ENCODE peak calls at places on chromosome 4, in four cellular contexts. W, B, X and E are unnamed samples.

GRCh38 chr4:141021397-141022194 is 111.7 kb downstream of the RNF150 start:
- DNase-seq in W (no peak), B (no peak), X (no peak), E (no peak)

GRCh38 chr4:3725936-3726895 is 40.0 kb upstream of the ADRA2C start:
- DNase-seq in X (no peak), W (no peak), B (no peak), E (no peak)

GRCh38 chr4:90842960-90843359 is 715.8 kb downstream of the CCSER1 start:
- DNase-seq in X (no peak), W (no peak), B (peak; percentile 85), E (no peak)

GRCh38 chr4:110641218-110641617 is 18.3 kb upstream of the PITX2 start:
- DNase-seq in X (no peak), W (no peak), B (no peak), E (no peak)

GRCh38 chr4:70505152-70505748 is 13.1 kb upstream of the AMTN start:
- DNase-seq in X (peak; percentile 42), B (peak; percentile 38), W (peak; percentile 54), E (peak; percentile 43)

GRCh38 chr4:17580969-17581368 is 4.0 kb downstream of the LAP3 start:
- DNase-seq in B (no peak), W (no peak), X (no peak), E (no peak)

GRCh38 chr4:48780867-48781219 is 764 bp upstream of the FRYL start:
- DNase-seq in B (peak; percentile 31), X (no peak), W (no peak), E (peak; percentile 9)

GRCh38 chr4:17064959-17065358 is 166.5 kb upstream of the LDB2 start:
- DNase-seq in W (no peak), B (no peak), X (no peak), E (no peak)

GRCh38 chr4:40739347-40739746 is 10.4 kb upstream of the NSUN7 start:
- DNase-seq in X (no peak), W (no peak), B (no peak), E (no peak)

GRCh38 chr4:153023692-153024394 is 87.7 kb downstream of the FHDC1 start:
- DNase-seq in B (no peak), W (peak; percentile 65), X (no peak), E (no peak)

GRCh38 chr4:51907001-51907669 is 64.2 kb downstream of the DCUN1D4 start:
- DNase-seq in X (no peak), B (no peak), W (no peak), E (no peak)

GRCh38 chr4:83252782-83253405 is 31.7 kb downstream of the COQ2 start:
- DNase-seq in W (peak; percentile 66), X (peak; percentile 54), B (peak; percentile 55), E (peak; percentile 36)

GRCh38 chr4:20916106-20916505 is 215.8 kb downstream of the PACRGL start:
- DNase-seq in X (no peak), W (no peak), B (no peak), E (no peak)

GRCh38 chr4:149896428-149896827 is 80.8 kb upstream of the IQCM start:
- DNase-seq in X (peak; percentile 13), B (no peak), W (no peak), E (no peak)

GRCh38 chr4:146033149-146033548 is 94.5 kb upstream of the ZNF827 start:
- DNase-seq in X (no peak), B (peak; percentile 6), W (no peak), E (no peak)

GRCh38 chr4:163651761-163652160 is 157.3 kb downstream of the TMA16 start:
- DNase-seq in X (no peak), B (no peak), W (no peak), E (no peak)

GRCh38 chr4:6963139-6963611 is 53.5 kb downstream of the TBC1D14 start:
- DNase-seq in X (no peak), W (no peak), B (peak; percentile 48), E (no peak)

GRCh38 chr4:22692736-22693135 is at the start of gene GBA3:
- DNase-seq in B (no peak), X (no peak), W (no peak), E (no peak)

GRCh38 chr4:69044247-69044646 is 52.0 kb upstream of the UGT2B7 start:
- DNase-seq in X (no peak), W (no peak), B (no peak), E (no peak)

GRCh38 chr4:53321151-53321987 is 44.5 kb downstream of the SCFD2 start:
- DNase-seq in B (no peak), X (peak; percentile 26), W (no peak), E (no peak)

GRCh38 chr4:183903021-183903760 is 1.9 kb upstream of the STOX2 start:
- DNase-seq in W (no peak), B (no peak), X (no peak), E (no peak)

GRCh38 chr4:183348136-183348535 is 25.9 kb upstream of the CLDN24 start:
- DNase-seq in B (no peak), W (no peak), X (no peak), E (no peak)

GRCh38 chr4:129218355-129218754 is 122.4 kb downstream of the C4orf33 start:
- DNase-seq in X (no peak), B (no peak), W (no peak), E (no peak)

GRCh38 chr4:129223955-129224354 is 128.0 kb downstream of the C4orf33 start:
- DNase-seq in X (no peak), W (no peak), B (no peak), E (peak; percentile 15)

GRCh38 chr4:129218897-129219296 is 122.9 kb downstream of the C4orf33 start:
- DNase-seq in X (no peak), W (no peak), B (no peak), E (no peak)

GRCh38 chr4:129220254-129220653 is 124.3 kb downstream of the C4orf33 start:
- DNase-seq in B (no peak), X (no peak), W (no peak), E (no peak)
- TF ChIP-seq ELF1 in B (no peak), X (no peak), W (no peak), E (no peak)

GRCh38 chr4:14888790-14889189 is 113.5 kb upstream of the CPEB2 start:
- DNase-seq in W (no peak), X (no peak), B (no peak), E (no peak)
- TF ChIP-seq ELF1 in W (no peak), X (no peak), B (no peak), E (no peak)

GRCh38 chr4:144611850-144612249 is 34.1 kb upstream of the HHIP start:
- DNase-seq in B (peak; percentile 1), X (peak; percentile 26), W (peak; percentile 28), E (peak; percentile 25)
- TF ChIP-seq ELF1 in B (no peak), X (no peak), W (no peak), E (no peak)

DNA sequence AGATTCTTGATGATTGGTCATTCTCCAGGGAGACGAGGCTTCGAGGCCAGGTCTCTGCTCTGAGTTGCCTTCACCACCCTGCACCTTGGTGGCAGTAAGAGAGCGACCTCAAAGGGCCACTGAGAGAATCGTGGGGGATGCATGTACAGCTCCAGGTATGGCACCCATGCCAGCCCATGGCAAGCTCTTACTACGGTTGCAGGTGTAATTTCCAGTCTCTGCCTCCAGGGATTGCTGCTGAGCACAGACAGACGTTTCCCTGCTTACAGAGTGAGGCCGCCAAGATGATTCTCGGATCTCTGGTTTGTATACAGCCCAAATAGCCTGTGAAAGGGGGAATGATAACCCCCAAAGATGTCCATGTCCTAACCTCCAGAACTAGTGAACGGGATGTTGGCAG is 16.3 kb upstream of the DRD5 start:
- DNase-seq in W (no peak), B (peak; percentile 15), X (peak; percentile 31), E (peak; percentile 23)
- TF ChIP-seq ELF1 in W (no peak), B (no peak), X (no peak), E (no peak)

GRCh38 chr4:98643760-98644159 is 14.7 kb downstream of the TSPAN5 start:
- DNase-seq in B (no peak), X (no peak), W (no peak), E (no peak)
- TF ChIP-seq ELF1 in B (no peak), X (no peak), W (no peak), E (no peak)

GRCh38 chr4:139557506-139558110 is 1.6 kb upstream of the SETD7 start:
- DNase-seq in X (no peak), B (no peak), W (no peak), E (no peak)
- TF ChIP-seq ELF1 in X (no peak), B (no peak), W (no peak), E (no peak)